ENCODE peak calls at places on chromosomes 1 and 21, in nine cellular contexts. W, E, Y, P, Z, A, U, L and G are unnamed samples.

GRCh38 chr1:38991638-38992449 is 768 bp downstream of the AKIRIN1 start:
- DNase-seq in W (peak; percentile 38), E (peak; percentile 83), Y (peak; percentile 27), P (peak; percentile 38), Z (peak; percentile 66), A (peak; percentile 28), U (peak; percentile 55), L (peak; percentile 25), G (no peak)

GRCh38 chr21:44592446-44593365 is at the start of gene KRTAP10-6:
- DNase-seq in W (no peak), E (no peak), Y (no peak), P (no peak), Z (no peak), A (no peak), U (no peak), L (no peak), G (no peak)

GRCh38 chr1:180501865-180502360 is 464 bp downstream of the ACBD6 start:
- DNase-seq in W (no peak), E (no peak), Y (no peak), P (no peak), Z (no peak), A (no peak), U (no peak), L (no peak), G (no peak)

GRCh38 chr1:214213136-214213535 is 67.8 kb upstream of the SMYD2 start:
- DNase-seq in W (no peak), E (no peak), Y (no peak), P (no peak), Z (no peak), A (no peak), U (no peak), L (peak; percentile 25), G (peak; percentile 52)

GRCh38 chr1:219492676-219493075 is 120.2 kb downstream of the ZC3H11B start:
- DNase-seq in W (no peak), E (no peak), Y (no peak), P (no peak), Z (no peak), A (no peak), U (no peak), L (no peak), G (no peak)

GRCh38 chr1:15951341-15952153 is 24.4 kb downstream of the ZBTB17 start:
- DNase-seq in W (no peak), E (no peak), Y (no peak), P (no peak), Z (peak; percentile 51), A (no peak), U (peak; percentile 27), L (no peak), G (no peak)

GRCh38 chr1:180533571-180533987 is 25.2 kb upstream of the OVAAL start:
- DNase-seq in W (peak; percentile 53), E (peak; percentile 89), Y (peak; percentile 71), P (peak; percentile 61), Z (peak; percentile 65), A (peak; percentile 64), U (peak; percentile 71), L (peak; percentile 43), G (peak; percentile 62)

GRCh38 chr21:45603481-45603880 is 40.0 kb upstream of the PCBP3 start:
- DNase-seq in W (no peak), E (no peak), Y (no peak), P (no peak), Z (no peak), A (no peak), U (no peak), L (no peak), G (no peak)

GRCh38 chr1:40783001-40783905 is at the start of gene KCNQ4:
- DNase-seq in W (peak; percentile 60), E (peak; percentile 91), Y (peak; percentile 77), P (peak; percentile 44), Z (peak; percentile 56), A (peak; percentile 53), U (peak; percentile 61), L (no peak), G (no peak)

GRCh38 chr1:61627365-61627764 is 97.6 kb downstream of the TM2D1 start:
- DNase-seq in W (no peak), E (no peak), Y (no peak), P (no peak), Z (no peak), A (no peak), U (no peak), L (no peak), G (no peak)

GRCh38 chr1:15975358-15975804 is 520 bp downstream of the ZBTB17 start:
- DNase-seq in W (peak; percentile 69), E (peak; percentile 89), Y (peak; percentile 31), P (peak; percentile 54), Z (peak; percentile 83), A (no peak), U (peak; percentile 58), L (peak; percentile 43), G (peak; percentile 44)

GRCh38 chr21:42022906-42023305 is 12.7 kb upstream of the ZBTB21 start:
- DNase-seq in W (no peak), E (no peak), Y (no peak), P (no peak), Z (no peak), A (no peak), U (no peak), L (no peak), G (no peak)

GRCh38 chr1:42932442-42932941 is 26.2 kb downstream of the SLC2A1 start:
- DNase-seq in W (no peak), E (no peak), Y (no peak), P (peak; percentile 30), Z (no peak), A (peak; percentile 12), U (peak; percentile 14), L (no peak), G (no peak)

GRCh38 chr21:25831300-25831699 is 96.5 kb downstream of the GABPA start:
- DNase-seq in W (no peak), E (no peak), Y (no peak), P (no peak), Z (peak; percentile 36), A (no peak), U (no peak), L (no peak), G (no peak)

GRCh38 chr1:69976896-69977295 is 228.5 kb downstream of the LRRC40 start:
- DNase-seq in W (no peak), E (no peak), Y (no peak), P (no peak), Z (peak; percentile 79), A (no peak), U (no peak), L (peak; percentile 81), G (peak; percentile 84)

GRCh38 chr21:31624181-31624580 is 35.3 kb upstream of the SOD1 start:
- DNase-seq in W (no peak), E (no peak), Y (no peak), P (no peak), Z (no peak), A (no peak), U (no peak), L (no peak), G (no peak)

GRCh38 chr21:33101300-33102005 is 31.5 kb downstream of the OLIG1 start:
- DNase-seq in W (no peak), E (peak; percentile 49), Y (no peak), P (no peak), Z (no peak), A (no peak), U (no peak), L (no peak), G (no peak)

GRCh38 chr1:203926025-203926540 is 64.7 kb downstream of the SNRPE start:
- DNase-seq in W (no peak), E (no peak), Y (no peak), P (no peak), Z (peak; percentile 75), A (no peak), U (no peak), L (peak; percentile 28), G (peak; percentile 59)

GRCh38 chr21:31252611-31253010 is 91.5 kb downstream of the TIAM1 start:
- DNase-seq in W (no peak), E (peak; percentile 72), Y (no peak), P (no peak), Z (no peak), A (no peak), U (no peak), L (no peak), G (no peak)

GRCh38 chr1:198647055-198647454 is 8.2 kb downstream of the PTPRC start:
- DNase-seq in W (no peak), E (no peak), Y (no peak), P (no peak), Z (no peak), A (no peak), U (no peak), L (no peak), G (no peak)

GRCh38 chr1:3413975-3414710 is 40.3 kb upstream of the ARHGEF16 start:
- DNase-seq in W (no peak), E (no peak), Y (no peak), P (no peak), Z (no peak), A (no peak), U (no peak), L (no peak), G (no peak)

GRCh38 chr1:59565611-59566410 is 248.9 kb upstream of the HOOK1 start:
- DNase-seq in W (no peak), E (no peak), Y (no peak), P (no peak), Z (peak; percentile 84), A (no peak), U (no peak), L (peak; percentile 84), G (peak; percentile 97)

GRCh38 chr1:214660900-214661299 is 57.9 kb downstream of the CENPF start:
- DNase-seq in W (no peak), E (peak; percentile 19), Y (peak; percentile 46), P (no peak), Z (peak; percentile 88), A (peak; percentile 18), U (peak; percentile 76), L (peak; percentile 81), G (peak; percentile 87)

GRCh38 chr1:210022044-210022443 is 84.0 kb downstream of the SYT14 start:
- DNase-seq in W (no peak), E (no peak), Y (no peak), P (no peak), Z (no peak), A (no peak), U (no peak), L (no peak), G (no peak)
- H3K4me3 ChIP-seq in W (no peak overlapping the region), E (no peak overlapping the region), Y (no peak overlapping the region), P (no peak overlapping the region), Z (no peak overlapping the region), A (no peak overlapping the region), U (no peak overlapping the region), L (no peak overlapping the region), G (no peak overlapping the region)

GRCh38 chr1:109397451-109398342 is at the start of gene SORT1:
- DNase-seq in W (peak; percentile 88), E (peak; percentile 99), Y (peak; percentile 85), P (peak; percentile 84), Z (peak; percentile 90), A (peak; percentile 84), U (peak; percentile 78), L (peak; percentile 75), G (peak; percentile 60)
- TF ChIP-seq CTCF in W (no peak), E (peak; percentile 44), Y (no peak), P (no peak), Z (no peak), A (no peak), U (no peak), L (no peak), G (no peak)

GRCh38 chr1:171763764-171764163 is 17.7 kb upstream of the METTL13 start:
- DNase-seq in W (no peak), E (no peak), Y (no peak), P (no peak), Z (no peak), A (no peak), U (no peak), L (no peak), G (no peak)
- H3K4me3 ChIP-seq in W (no peak overlapping the region), E (no peak overlapping the region), Y (no peak overlapping the region), P (no peak overlapping the region), Z (no peak overlapping the region), A (no peak overlapping the region), U (no peak overlapping the region), L (no peak overlapping the region), G (no peak overlapping the region)

GRCh38 chr1:111801071-111801850 is 45.6 kb downstream of the DDX20 start:
- DNase-seq in W (peak; percentile 58), E (peak; percentile 26), Y (no peak), P (no peak), Z (no peak), A (no peak), U (no peak), L (no peak), G (no peak)
- TF ChIP-seq CTCF in W (no peak), E (peak; percentile 14), Y (peak; percentile 22), P (no peak), Z (no peak), A (no peak), U (no peak), L (peak; percentile 4), G (no peak)